ENCODE peak calls at places on chromosomes 2 and 18, in nine cellular contexts. J is tibial artery, Q is left ventricle myocardium inferior, T is dorsolateral prefrontal cortex, H is right atrium auricular region, X is spleen, C is right lobe of liver, S is cardiac muscle cell, A is prostate gland. Z is an unnamed sample.

GRCh38 chr2:12717988-12718661 is 1.4 kb downstream of the TRIB2 start:
- DNase-seq in X (peak), S (peak), J (no peak), H (no peak), T (no peak), Q (no peak), A (no peak), C (no peak), Z (no peak)

GRCh38 chr2:188631037-188631794 is 339.5 kb downstream of the GULP1 start:
- DNase-seq in H (no peak), S (no peak), T (no peak), A (no peak), Q (no peak), X (no peak), J (no peak), C (no peak), Z (no peak)

GRCh38 chr18:40949138-40949949 is 1005.7 kb upstream of the PIK3C3 start:
- DNase-seq in C (no peak), S (no peak), A (no peak), J (no peak), T (no peak), H (no peak), X (peak), Q (no peak), Z (peak)

GRCh38 chr2:117832905-117833613 is 18.6 kb downstream of the DDX18 start:
- DNase-seq in S (peak), J (no peak), H (no peak), X (no peak), C (no peak), T (no peak), A (no peak), Q (no peak), Z (no peak)

GRCh38 chr18:63346031-63346430 is 21.0 kb downstream of the KDSR start:
- DNase-seq in J (no peak), T (no peak), C (no peak), Q (peak), H (no peak), S (no peak), X (no peak), A (peak), Z (no peak)

GRCh38 chr2:237627463-237628321 is at the start of gene LRRFIP1:
- DNase-seq in C (peak), S (peak), J (no peak), T (peak), A (no peak), X (peak), Q (peak), H (no peak), Z (peak)

GRCh38 chr2:117968724-117969121 is 45.1 kb downstream of the CCDC93 start:
- DNase-seq in X (no peak), A (no peak), J (no peak), C (no peak), T (no peak), H (no peak), Q (no peak), S (no peak), Z (no peak)

GRCh38 chr2:69798909-69799526 is 30.4 kb upstream of the GMCL1 start:
- DNase-seq in Q (no peak), X (no peak), S (peak), C (no peak), J (no peak), A (no peak), H (peak), T (no peak), Z (no peak)

GRCh38 chr2:211789984-211790383 is 748.6 kb downstream of the ERBB4 start:
- DNase-seq in H (no peak), S (no peak), C (no peak), A (no peak), T (no peak), Q (no peak), J (no peak), X (no peak), Z (no peak)

GRCh38 chr18:60892441-60892840 is 440.8 kb upstream of the CDH20 start:
- DNase-seq in A (no peak), J (no peak), T (no peak), S (no peak), Q (no peak), X (no peak), C (no peak), H (no peak), Z (no peak)

GRCh38 chr2:19226871-19227270 is 131.6 kb downstream of the OSR1 start:
- DNase-seq in C (no peak), T (no peak), A (no peak), X (no peak), S (no peak), J (no peak), H (no peak), Q (no peak), Z (no peak)

GRCh38 chr2:7061921-7062320 is 144.7 kb downstream of the RNF144A start:
- DNase-seq in J (no peak), H (no peak), C (no peak), Q (no peak), X (no peak), T (no peak), S (no peak), A (no peak), Z (no peak)

GRCh38 chr2:120421126-120421829 is 75.3 kb downstream of the INHBB start:
- DNase-seq in C (no peak), Q (no peak), A (no peak), H (no peak), S (no peak), J (no peak), T (peak), X (peak), Z (no peak)

DNA sequence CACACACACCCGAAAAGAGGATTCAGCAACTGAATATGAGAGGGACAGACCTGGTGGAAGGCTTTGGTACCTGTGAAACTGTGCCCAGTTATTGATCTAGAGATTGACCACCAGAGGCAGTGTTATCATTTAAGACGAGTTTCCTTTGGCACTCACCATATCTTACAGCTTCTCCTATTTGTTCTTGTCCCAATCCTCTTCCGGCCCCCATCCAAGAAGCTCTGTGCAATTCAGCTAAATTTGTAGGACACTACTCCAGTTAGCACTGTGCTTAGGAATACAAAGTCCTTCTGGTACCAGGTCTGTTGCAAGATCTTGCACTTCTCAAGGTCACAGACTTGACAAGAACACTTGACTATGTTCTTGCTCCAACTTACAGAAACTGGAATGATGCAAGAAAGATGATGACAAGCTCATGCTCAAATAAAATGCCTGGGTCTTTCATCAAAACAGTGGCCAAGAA is 177.7 kb downstream of the TMEM247 start:
- DNase-seq in A (no peak), X (no peak), Q (no peak), S (peak), J (peak), C (no peak), T (no peak), H (no peak), Z (no peak)
- H3K27ac ChIP-seq in A (no peak), X (no peak), Q (peak), S (no peak), J (no peak), C (no peak), T (no peak), H (no peak), Z (no peak)

GRCh38 chr18:32929213-32929612 is 156.4 kb upstream of the KLHL14 start:
- DNase-seq in T (no peak), S (no peak), Q (no peak), C (no peak), A (no peak), J (no peak), H (no peak), X (no peak), Z (no peak)
- TF ChIP-seq CTCF in T (no peak), S (no peak), Q (no peak), C (no peak), A (no peak), J (no peak), H (no peak), X (no peak), Z (no peak)

GRCh38 chr2:119306196-119306590 is 60.4 kb downstream of the C2orf76 start:
- DNase-seq in S (no peak), H (no peak), Q (no peak), C (no peak), J (no peak), T (no peak), A (no peak), X (no peak), Z (no peak)
- H3K4me3 ChIP-seq in S (no peak), H (peak), Q (peak), C (peak), J (no peak), T (peak), A (peak), X (no peak), Z (no peak)

GRCh38 chr2:133721155-133721554 is 152.9 kb upstream of the NCKAP5 start:
- DNase-seq in H (no peak), Q (no peak), X (no peak), S (no peak), T (no peak), J (no peak), A (no peak), C (no peak), Z (no peak)
- H3K27ac ChIP-seq in H (no peak), Q (no peak), X (no peak), S (no peak), T (no peak), J (no peak), A (no peak), C (no peak), Z (no peak)

DNA sequence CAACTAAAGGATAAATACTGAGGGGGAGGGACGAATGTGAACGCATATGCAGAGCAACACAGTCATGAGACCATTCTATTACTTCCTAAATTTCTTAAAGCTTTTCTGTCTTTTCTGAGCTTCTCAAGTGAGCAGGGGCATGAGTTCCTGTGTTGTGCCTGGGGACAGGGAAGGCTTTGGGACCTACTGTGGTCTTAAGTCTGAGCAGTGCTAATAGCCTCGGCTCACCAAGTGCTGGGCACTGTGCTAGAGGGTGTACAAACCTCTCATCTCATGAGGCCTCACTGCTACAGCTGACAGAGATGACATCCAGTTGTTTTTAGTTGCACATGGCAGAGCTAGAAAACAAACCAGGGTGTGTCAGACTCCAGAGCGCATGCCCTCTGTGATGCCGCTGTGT is 182.4 kb downstream of the NEDD4L start:
- DNase-seq in Q (no peak), J (no peak), H (no peak), X (no peak), S (no peak), C (no peak), T (no peak), A (no peak), Z (no peak)
- TF ChIP-seq CTCF in Q (no peak), J (no peak), H (no peak), X (no peak), S (no peak), C (no peak), T (no peak), A (no peak), Z (no peak)

GRCh38 chr2:55229221-55229620 is 2.9 kb downstream of the CLHC1 start:
- DNase-seq in J (no peak), T (no peak), Q (no peak), A (no peak), C (no peak), H (no peak), S (no peak), X (no peak), Z (no peak)
- H3K4me3 ChIP-seq in J (no peak), T (no peak), Q (no peak), A (no peak), C (no peak), H (no peak), S (no peak), X (no peak), Z (no peak)

GRCh38 chr18:76569644-76570415 is 74.8 kb upstream of the ZNF516 start:
- DNase-seq in S (no peak), A (no peak), T (no peak), X (no peak), C (no peak), Q (no peak), J (no peak), H (no peak), Z (no peak)

GRCh38 chr18:76573325-76574025 is 78.4 kb upstream of the ZNF516 start:
- DNase-seq in J (no peak), H (no peak), X (no peak), Q (no peak), C (peak), T (no peak), A (no peak), S (no peak), Z (no peak)

GRCh38 chr18:76571689-76572088 is 76.6 kb upstream of the ZNF516 start:
- DNase-seq in J (no peak), S (no peak), T (no peak), A (no peak), Q (no peak), X (no peak), H (no peak), C (no peak), Z (no peak)

GRCh38 chr18:76568726-76569125 is 73.7 kb upstream of the ZNF516 start:
- DNase-seq in T (no peak), H (no peak), Q (no peak), C (no peak), X (no peak), A (no peak), S (no peak), J (no peak), Z (no peak)

DNA sequence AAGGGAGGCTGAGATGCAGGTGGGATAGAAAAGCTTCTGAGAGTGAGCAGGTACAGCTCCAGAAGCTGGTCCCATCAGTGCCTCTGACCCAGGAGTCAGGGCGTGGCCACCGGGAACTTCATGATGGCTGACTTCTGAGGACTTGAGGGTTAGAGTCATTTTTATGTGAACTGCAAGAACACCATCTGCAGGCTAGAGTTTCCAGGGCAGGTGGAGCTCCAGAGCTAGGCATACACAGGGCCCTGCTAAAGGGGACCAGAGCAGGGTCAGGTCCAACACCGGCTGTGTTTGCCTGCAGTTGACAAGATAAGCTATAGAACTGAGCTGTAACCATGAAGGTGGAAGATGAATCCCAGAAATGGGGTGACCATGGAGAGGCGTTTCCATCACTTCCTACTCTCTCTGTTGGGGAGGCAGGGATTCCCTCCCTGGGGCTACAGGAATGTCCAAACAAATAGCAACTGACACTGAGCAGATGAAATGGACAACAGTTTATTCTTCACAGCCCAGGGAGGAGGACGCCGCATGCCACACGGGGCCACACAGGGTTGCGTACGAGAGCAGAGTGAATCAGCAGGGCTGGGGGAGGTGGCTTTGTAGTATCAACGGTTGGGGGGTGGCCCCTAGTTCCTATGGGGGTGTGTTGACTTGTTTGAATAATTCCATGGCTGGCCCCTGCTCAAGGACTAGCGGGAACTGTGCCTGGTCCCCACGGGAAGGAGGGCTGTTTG is 77.6 kb upstream of the ZNF516 start:
- DNase-seq in Q (no peak), T (no peak), H (no peak), C (no peak), J (no peak), S (no peak), A (no peak), X (no peak), Z (no peak)
- H3K27ac ChIP-seq in Q (no peak), T (no peak), H (no peak), C (no peak), J (no peak), S (no peak), A (no peak), X (no peak), Z (no peak)